ENCODE peak calls at places on chromosomes 6 and 20, in nine cellular contexts. Y, B, I, R, S, T, K, C and L are unnamed samples.

GRCh38 chr6:158654498-158654897 is 4.6 kb downstream of the SYTL3 start:
- DNase-seq in Y (peak), B (peak), I (no peak), R (peak), S (peak), T (peak), K (peak), C (peak), L (no peak)

GRCh38 chr6:33886673-33887144 is 82.9 kb upstream of the MLN start:
- DNase-seq in Y (peak), B (no peak), I (no peak), R (peak), S (peak), T (no peak), K (no peak), C (peak), L (no peak)

GRCh38 chr6:128112494-128112893 is 211.6 kb upstream of the THEMIS start:
- DNase-seq in Y (peak), B (no peak), I (no peak), R (peak), S (no peak), T (no peak), K (no peak), C (no peak), L (no peak)

GRCh38 chr6:108117427-108118358 is 43.2 kb upstream of the OSTM1 start:
- DNase-seq in Y (peak), B (peak), I (no peak), R (peak), S (no peak), T (peak), K (peak), C (peak), L (no peak)

GRCh38 chr6:33923857-33924514 is 120.2 kb upstream of the MLN start:
- DNase-seq in Y (no peak), B (no peak), I (no peak), R (no peak), S (no peak), T (no peak), K (peak), C (no peak), L (no peak)

GRCh38 chr20:10463622-10464021 is 28.5 kb downstream of the SLX4IP start:
- DNase-seq in Y (peak), B (no peak), I (no peak), R (no peak), S (no peak), T (peak), K (no peak), C (no peak), L (no peak)

GRCh38 chr6:31769684-31770371 is 7.3 kb downstream of the VWA7 start:
- DNase-seq in Y (peak), B (peak), I (no peak), R (peak), S (peak), T (peak), K (peak), C (peak), L (no peak)

GRCh38 chr6:35573495-35574110 is 60.9 kb upstream of the TULP1 start:
- DNase-seq in Y (no peak), B (no peak), I (no peak), R (no peak), S (no peak), T (no peak), K (no peak), C (no peak), L (no peak)

GRCh38 chr6:7471171-7471570 is 70.3 kb upstream of the DSP start:
- DNase-seq in Y (no peak), B (no peak), I (no peak), R (no peak), S (no peak), T (no peak), K (no peak), C (no peak), L (no peak)

GRCh38 chr20:31788578-31788977 is 30.6 kb upstream of the MYLK2 start:
- DNase-seq in Y (peak), B (no peak), I (no peak), R (no peak), S (no peak), T (peak), K (no peak), C (no peak), L (no peak)

GRCh38 chr6:164098857-164099534 is 684.5 kb downstream of the QKI start:
- DNase-seq in Y (peak), B (no peak), I (no peak), R (peak), S (no peak), T (no peak), K (no peak), C (no peak), L (no peak)

GRCh38 chr20:31837896-31838397 is 7.5 kb downstream of the FOXS1 start:
- DNase-seq in Y (peak), B (no peak), I (no peak), R (peak), S (peak), T (peak), K (no peak), C (no peak), L (no peak)

GRCh38 chr6:5905431-5906339 is 101.0 kb downstream of the NRN1 start:
- DNase-seq in Y (peak), B (no peak), I (peak), R (peak), S (peak), T (peak), K (no peak), C (peak), L (peak)

GRCh38 chr6:4186391-4186790 is 51.0 kb upstream of the ECI2 start:
- DNase-seq in Y (no peak), B (no peak), I (no peak), R (no peak), S (no peak), T (no peak), K (no peak), C (no peak), L (no peak)

GRCh38 chr6:15936503-15936902 is 192.4 kb upstream of the MYLIP start:
- DNase-seq in Y (no peak), B (no peak), I (no peak), R (no peak), S (no peak), T (no peak), K (no peak), C (no peak), L (no peak)

GRCh38 chr20:31701591-31701990 is 21.1 kb downstream of the BCL2L1 start:
- DNase-seq in Y (no peak), B (no peak), I (no peak), R (no peak), S (no peak), T (no peak), K (no peak), C (no peak), L (no peak)

GRCh38 chr6:116152620-116153019 is 26.7 kb upstream of the COL10A1 start:
- DNase-seq in Y (no peak), B (no peak), I (no peak), R (peak), S (no peak), T (no peak), K (no peak), C (no peak), L (no peak)

GRCh38 chr6:106579281-106579680 is 50.0 kb downstream of the RTN4IP1 start:
- DNase-seq in Y (no peak), B (no peak), I (no peak), R (no peak), S (no peak), T (no peak), K (no peak), C (no peak), L (no peak)

GRCh38 chr20:48310312-48310711 is 517.5 kb downstream of the PREX1 start:
- DNase-seq in Y (no peak), B (no peak), I (no peak), R (no peak), S (no peak), T (no peak), K (no peak), C (no peak), L (no peak)

GRCh38 chr6:161922631-161923119 is 648.8 kb upstream of the AGPAT4 start:
- DNase-seq in Y (peak), B (no peak), I (no peak), R (peak), S (no peak), T (peak), K (peak), C (no peak), L (peak)

GRCh38 chr20:49545572-49545971 is 22.4 kb downstream of the PTGIS start:
- DNase-seq in Y (no peak), B (no peak), I (no peak), R (no peak), S (no peak), T (no peak), K (no peak), C (no peak), L (no peak)
- TF ChIP-seq CTCF in Y (peak), B (no peak), I (no peak), R (no peak), S (no peak), T (peak), K (peak), C (no peak), L (peak)

DNA sequence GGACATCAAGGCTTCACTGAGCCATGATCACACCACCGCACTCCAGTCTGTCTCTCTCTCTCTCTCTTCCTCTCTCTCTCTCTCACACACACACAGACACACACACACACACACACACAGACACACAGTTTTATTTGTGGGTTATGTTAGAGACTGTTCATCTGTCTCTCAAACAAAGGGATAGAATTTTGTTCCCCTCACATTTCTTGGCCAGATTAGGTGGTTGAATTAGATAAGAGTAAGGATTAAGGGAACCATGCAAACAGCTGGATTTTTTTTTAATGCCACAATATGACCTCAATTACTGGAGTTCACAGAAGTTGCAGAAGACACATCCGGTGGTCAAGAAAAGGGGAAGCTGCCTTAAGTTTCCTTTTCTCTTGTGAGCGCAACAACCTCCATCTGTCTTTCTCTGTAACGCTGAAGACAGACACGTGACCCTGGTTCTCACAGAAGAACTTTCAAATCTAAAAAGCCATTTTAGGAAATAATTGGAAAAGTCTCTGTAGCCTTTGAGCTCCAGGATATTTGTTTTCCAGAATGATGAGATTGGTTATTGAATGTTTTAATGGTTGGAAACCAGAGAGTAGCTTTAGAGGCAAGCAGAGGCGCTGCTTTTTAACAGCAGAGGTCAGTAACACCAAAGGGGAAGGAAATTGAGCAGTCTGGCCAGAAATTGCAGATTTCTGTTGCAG is 33.0 kb upstream of the LGSN start:
- DNase-seq in Y (peak), B (no peak), I (peak), R (peak), S (no peak), T (peak), K (peak), C (no peak), L (no peak)
- TF ChIP-seq CTCF in Y (peak), B (no peak), I (peak), R (peak), S (peak), T (peak), K (peak), C (peak), L (peak)

DNA sequence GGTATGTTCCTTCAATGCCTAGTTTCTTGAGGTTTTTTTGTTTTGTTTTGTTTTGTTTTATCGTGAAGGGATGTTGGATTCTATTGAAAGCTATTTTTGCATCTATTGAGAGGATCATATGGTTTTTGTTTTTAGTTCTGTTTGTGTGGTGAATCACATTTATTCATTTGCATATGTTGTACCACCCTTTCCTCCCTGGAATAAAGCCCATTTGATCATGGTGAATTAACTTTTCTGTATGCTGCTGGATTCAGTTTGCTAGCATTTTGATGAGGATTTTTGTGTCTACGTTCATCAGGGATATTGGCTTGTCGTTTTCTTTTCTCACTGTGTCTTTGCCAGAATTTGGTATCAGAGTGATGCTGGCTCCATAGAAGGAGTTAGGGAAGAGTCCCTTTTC is 540.2 kb upstream of the FLRT3 start:
- DNase-seq in Y (peak), B (no peak), I (peak), R (no peak), S (no peak), T (no peak), K (no peak), C (no peak), L (no peak)
- TF ChIP-seq CTCF in Y (no peak), B (no peak), I (no peak), R (no peak), S (no peak), T (no peak), K (no peak), C (no peak), L (no peak)

GRCh38 chr20:60052322-60052721 is 94.1 kb downstream of the CDH26 start:
- DNase-seq in Y (no peak), B (no peak), I (no peak), R (no peak), S (no peak), T (no peak), K (no peak), C (no peak), L (no peak)

GRCh38 chr20:60053125-60053812 is 95.0 kb downstream of the CDH26 start:
- DNase-seq in Y (no peak), B (no peak), I (no peak), R (no peak), S (no peak), T (no peak), K (no peak), C (no peak), L (no peak)

GRCh38 chr20:60048634-60049578 is 90.7 kb downstream of the CDH26 start:
- DNase-seq in Y (no peak), B (no peak), I (no peak), R (no peak), S (no peak), T (no peak), K (no peak), C (no peak), L (no peak)

GRCh38 chr20:60049601-60050000 is 91.4 kb downstream of the CDH26 start:
- DNase-seq in Y (no peak), B (no peak), I (no peak), R (no peak), S (no peak), T (peak), K (no peak), C (no peak), L (no peak)

GRCh38 chr20:60050193-60050960 is 92.2 kb downstream of the CDH26 start:
- DNase-seq in Y (no peak), B (no peak), I (no peak), R (no peak), S (peak), T (peak), K (no peak), C (no peak), L (no peak)
- TF ChIP-seq CTCF in Y (no peak), B (no peak), I (peak), R (no peak), S (no peak), T (peak), K (no peak), C (no peak), L (no peak)

GRCh38 chr20:44336086-44336485 is 757 bp upstream of the R3HDML start:
- DNase-seq in Y (no peak), B (no peak), I (no peak), R (no peak), S (no peak), T (no peak), K (peak), C (no peak), L (no peak)
- TF ChIP-seq CTCF in Y (no peak), B (no peak), I (no peak), R (no peak), S (no peak), T (no peak), K (no peak), C (no peak), L (no peak)

GRCh38 chr20:478949-479429 is 16.7 kb upstream of the TBC1D20 start:
- DNase-seq in Y (peak), B (no peak), I (peak), R (peak), S (no peak), T (peak), K (peak), C (no peak), L (peak)
- TF ChIP-seq CTCF in Y (peak), B (peak), I (peak), R (peak), S (peak), T (peak), K (peak), C (peak), L (peak)

GRCh38 chr6:137094411-137095008 is 49.7 kb upstream of the IL20RA start:
- DNase-seq in Y (peak), B (peak), I (peak), R (peak), S (peak), T (peak), K (peak), C (no peak), L (peak)
- TF ChIP-seq CTCF in Y (peak), B (peak), I (peak), R (peak), S (peak), T (peak), K (peak), C (peak), L (peak)